ENCODE peak calls at places on chromosomes 1 and 21, in seven cellular contexts. One of them, this sample, is unnamed.

GRCh38 chr1:15260418-15261154 is 13.6 kb downstream of the FHAD1 start:
- DNase-seq in H1: peak; percentile 24
- DNase-seq in GM23338: no peak
- DNase-seq in PC-9: no peak
- DNase-seq in fibroblast of lung: peak; percentile 73
- DNase-seq in GM12878: no peak
- DNase-seq in K562: peak; percentile 71
- DNase-seq in this sample: no peak

GRCh38 chr21:15063081-15063820 is 1.5 kb downstream of the NRIP1 start:
- DNase-seq in fibroblast of lung: peak; percentile 50
- DNase-seq in GM23338: no peak
- DNase-seq in PC-9: peak; percentile 3
- DNase-seq in H1: no peak
- DNase-seq in K562: no peak
- DNase-seq in GM12878: no peak
- DNase-seq in this sample: no peak

GRCh38 chr1:232880354-232880753 is 70.1 kb upstream of the NTPCR start:
- DNase-seq in K562: peak; percentile 44
- DNase-seq in H1: peak; percentile 65
- DNase-seq in GM12878: no peak
- DNase-seq in fibroblast of lung: no peak
- DNase-seq in PC-9: no peak
- DNase-seq in GM23338: peak; percentile 83
- DNase-seq in this sample: peak; percentile 61

GRCh38 chr1:214970016-214970415 is 112.5 kb upstream of the KCNK2 start:
- DNase-seq in fibroblast of lung: no peak
- DNase-seq in K562: no peak
- DNase-seq in GM12878: no peak
- DNase-seq in PC-9: no peak
- DNase-seq in H1: no peak
- DNase-seq in GM23338: no peak
- DNase-seq in this sample: no peak

GRCh38 chr1:194024659-194025058 is 838.2 kb upstream of the B3GALT2 start:
- DNase-seq in K562: no peak
- DNase-seq in H1: no peak
- DNase-seq in PC-9: no peak
- DNase-seq in GM23338: no peak
- DNase-seq in fibroblast of lung: peak; percentile 94
- DNase-seq in GM12878: no peak
- DNase-seq in this sample: peak; percentile 65

GRCh38 chr1:6317101-6317760 is 56.3 kb upstream of the GPR153 start:
- DNase-seq in K562: peak; percentile 59
- DNase-seq in GM23338: no peak
- DNase-seq in GM12878: no peak
- DNase-seq in fibroblast of lung: peak; percentile 27
- DNase-seq in H1: no peak
- DNase-seq in PC-9: peak; percentile 26
- DNase-seq in this sample: no peak

GRCh38 chr1:114089502-114090138 is 64.0 kb downstream of the SYT6 start:
- DNase-seq in K562: no peak
- DNase-seq in H1: no peak
- DNase-seq in GM23338: no peak
- DNase-seq in PC-9: no peak
- DNase-seq in fibroblast of lung: no peak
- DNase-seq in GM12878: no peak
- DNase-seq in this sample: no peak

GRCh38 chr1:231421616-231421970 is 494 bp downstream of the EGLN1 start:
- DNase-seq in K562: no peak
- DNase-seq in GM12878: no peak
- DNase-seq in PC-9: peak; percentile 49
- DNase-seq in fibroblast of lung: peak; percentile 59
- DNase-seq in H1: peak; percentile 71
- DNase-seq in GM23338: no peak
- DNase-seq in this sample: peak; percentile 65

GRCh38 chr1:85464497-85465098 is 361 bp downstream of the DDAH1 start:
- DNase-seq in H1: peak; percentile 83
- DNase-seq in GM12878: no peak
- DNase-seq in PC-9: peak; percentile 61
- DNase-seq in K562: no peak
- DNase-seq in GM23338: peak; percentile 83
- DNase-seq in fibroblast of lung: peak; percentile 85
- DNase-seq in this sample: peak; percentile 70

GRCh38 chr1:11078631-11079030 is 18.8 kb upstream of the SRM start:
- DNase-seq in H1: no peak
- DNase-seq in fibroblast of lung: peak; percentile 51
- DNase-seq in PC-9: no peak
- DNase-seq in K562: no peak
- DNase-seq in GM23338: no peak
- DNase-seq in GM12878: no peak
- DNase-seq in this sample: no peak

GRCh38 chr1:50427818-50428779 is 4.9 kb upstream of the DMRTA2 start:
- DNase-seq in PC-9: no peak
- DNase-seq in GM23338: peak; percentile 75
- DNase-seq in K562: no peak
- DNase-seq in fibroblast of lung: no peak
- DNase-seq in H1: peak; percentile 73
- DNase-seq in GM12878: no peak
- DNase-seq in this sample: no peak
- TF ChIP-seq EZH2 in PC-9: no peak
- TF ChIP-seq EZH2 in GM23338: peak; percentile 82
- TF ChIP-seq EZH2 in K562: no peak
- TF ChIP-seq EZH2 in fibroblast of lung: peak; percentile 97
- TF ChIP-seq EZH2 in H1: peak; percentile 99
- TF ChIP-seq EZH2 in GM12878: peak; percentile 70
- TF ChIP-seq EZH2 in this sample: peak; percentile 75

GRCh38 chr1:3000214-3000613 is 21.1 kb upstream of the ACTRT2 start:
- DNase-seq in H1: no peak
- DNase-seq in fibroblast of lung: no peak
- DNase-seq in PC-9: no peak
- DNase-seq in GM23338: no peak
- DNase-seq in K562: no peak
- DNase-seq in GM12878: no peak
- DNase-seq in this sample: no peak
- TF ChIP-seq CTCF in H1: no peak
- TF ChIP-seq CTCF in fibroblast of lung: no peak
- TF ChIP-seq CTCF in PC-9: no peak
- TF ChIP-seq CTCF in GM23338: no peak
- TF ChIP-seq CTCF in K562: no peak
- TF ChIP-seq CTCF in GM12878: no peak
- TF ChIP-seq CTCF in this sample: no peak

GRCh38 chr1:54952950-54953718 is 27.3 kb upstream of the TMEM61 start:
- DNase-seq in GM23338: no peak
- DNase-seq in fibroblast of lung: peak; percentile 60
- DNase-seq in GM12878: no peak
- DNase-seq in PC-9: peak; percentile 53
- DNase-seq in K562: no peak
- DNase-seq in H1: no peak
- DNase-seq in this sample: no peak
- H3K27ac ChIP-seq in GM23338: no peak overlapping the region
- H3K27ac ChIP-seq in fibroblast of lung: no peak overlapping the region
- H3K27ac ChIP-seq in GM12878: no peak overlapping the region
- H3K27ac ChIP-seq in PC-9: peak overlapping the region; percentile 64
- H3K27ac ChIP-seq in K562: no peak overlapping the region
- H3K27ac ChIP-seq in H1: no peak overlapping the region
- H3K27ac ChIP-seq in this sample: no peak overlapping the region

DNA sequence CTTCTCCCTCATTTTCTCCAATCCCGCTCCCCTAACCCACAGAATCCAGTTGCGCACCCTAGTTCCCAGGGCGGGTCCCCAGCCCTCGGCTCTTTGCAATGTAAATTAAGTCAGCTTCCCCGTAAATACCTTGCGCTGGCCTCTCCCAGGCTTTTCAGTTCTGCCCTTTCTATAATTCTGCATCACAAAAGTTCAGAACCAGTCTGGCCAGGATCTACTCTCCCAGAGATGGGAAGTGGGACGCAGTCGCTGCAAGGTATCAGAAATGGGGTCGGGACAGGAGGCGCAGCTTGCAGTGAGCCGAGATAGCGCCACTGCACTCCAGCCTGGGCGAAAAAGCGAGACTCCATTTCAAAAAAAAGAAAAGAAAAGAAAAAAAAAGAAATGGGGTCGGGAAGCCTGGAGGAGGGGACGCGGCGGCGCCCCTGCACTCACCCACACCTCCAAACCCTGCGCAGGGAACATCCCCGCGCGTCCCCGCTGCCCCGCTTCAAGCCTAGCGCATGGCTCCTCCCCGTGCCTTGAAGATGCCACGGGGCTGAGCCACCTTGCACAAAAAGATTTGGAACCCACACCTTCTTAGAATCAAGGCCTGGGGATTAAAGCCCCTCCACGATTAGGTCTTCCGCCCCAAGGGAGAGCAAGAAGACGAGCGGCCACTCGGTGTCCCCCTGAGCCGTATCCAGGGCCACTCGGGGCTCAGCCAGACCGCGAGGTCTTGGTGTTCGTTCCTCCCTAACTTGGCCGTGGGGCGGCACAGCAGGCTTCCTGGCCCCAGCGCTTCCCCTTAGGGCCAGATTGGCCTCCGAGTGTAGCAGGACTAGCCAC is 27.2 kb upstream of the ITLN2 start:
- DNase-seq in PC-9: no peak
- DNase-seq in fibroblast of lung: no peak
- DNase-seq in GM12878: no peak
- DNase-seq in GM23338: peak; percentile 98
- DNase-seq in H1: peak; percentile 72
- DNase-seq in K562: no peak
- DNase-seq in this sample: no peak
- TF ChIP-seq EZH2 in PC-9: no peak
- TF ChIP-seq EZH2 in fibroblast of lung: no peak
- TF ChIP-seq EZH2 in GM12878: peak; percentile 46
- TF ChIP-seq EZH2 in GM23338: no peak
- TF ChIP-seq EZH2 in H1: no peak
- TF ChIP-seq EZH2 in K562: no peak
- TF ChIP-seq EZH2 in this sample: peak; percentile 92